ENCODE peak calls at places on chromosomes 3 and 15, in ten cellular contexts. O is tibial nerve; Q is fibroblast of lung; X is transverse colon; J is astrocyte; W is sigmoid colon; E is Panc1; V is heart right ventricle; S is cardiac muscle cell; P is CD8-positive, alpha-beta T cell. M is an unnamed sample.

GRCh38 chr15:90869601-90870353 is 1.4 kb downstream of the FURIN start:
- DNase-seq in W (peak; percentile 87), O (peak; percentile 67), P (peak; percentile 51), X (peak; percentile 60), S (peak; percentile 85), J (peak; percentile 92), E (no peak), V (peak; percentile 81), Q (peak; percentile 84), M (peak; percentile 89)

GRCh38 chr15:51735611-51736010 is 1.8 kb downstream of the LYSMD2 start:
- DNase-seq in J (no peak), Q (no peak), X (no peak), E (no peak), P (peak; percentile 18), V (no peak), O (no peak), S (no peak), W (no peak), M (no peak)

GRCh38 chr3:179450901-179451334 is 352 bp downstream of the GNB4 start:
- DNase-seq in O (no peak), Q (peak; percentile 42), V (no peak), W (peak; percentile 65), X (peak; percentile 9), S (peak; percentile 48), P (peak; percentile 4), E (no peak), J (peak; percentile 20), M (peak; percentile 18)

GRCh38 chr15:60551781-60552161 is 72.8 kb upstream of the ICE2 start:
- DNase-seq in V (no peak), S (no peak), W (no peak), J (no peak), P (no peak), E (no peak), X (no peak), O (no peak), Q (no peak), M (peak; percentile 28)

GRCh38 chr3:45021524-45021923 is 4.6 kb upstream of the CLEC3B start:
- DNase-seq in J (no peak), W (peak; percentile 81), S (no peak), O (peak; percentile 61), X (no peak), P (no peak), E (no peak), V (peak; percentile 68), Q (no peak), M (no peak)

GRCh38 chr15:80431635-80432034 is 27.5 kb downstream of the ARNT2 start:
- DNase-seq in J (no peak), Q (no peak), O (no peak), S (no peak), V (no peak), P (no peak), X (no peak), E (no peak), W (peak; percentile 27), M (no peak)

GRCh38 chr3:98811048-98811447 is 47.9 kb downstream of the ST3GAL6 start:
- DNase-seq in E (no peak), X (no peak), W (no peak), Q (no peak), S (no peak), P (no peak), V (no peak), J (no peak), O (no peak), M (no peak)

GRCh38 chr3:111803123-111803593 is 55.9 kb upstream of the PHLDB2 start:
- DNase-seq in O (peak; percentile 80), X (peak; percentile 54), Q (peak; percentile 99), S (peak; percentile 5), E (no peak), V (peak; percentile 39), P (no peak), W (peak; percentile 90), J (peak; percentile 100), M (peak; percentile 97)

GRCh38 chr15:29522373-29523276 is 253.0 kb upstream of the NSMCE3 start:
- DNase-seq in Q (no peak), J (no peak), S (no peak), V (no peak), P (no peak), E (no peak), O (no peak), W (no peak), X (peak; percentile 15), M (peak; percentile 78)

GRCh38 chr3:131749826-131750225 is 247.1 kb upstream of the MRPL3 start:
- DNase-seq in S (no peak), W (no peak), V (no peak), X (no peak), O (no peak), E (no peak), P (no peak), Q (no peak), J (no peak), M (no peak)

DNA sequence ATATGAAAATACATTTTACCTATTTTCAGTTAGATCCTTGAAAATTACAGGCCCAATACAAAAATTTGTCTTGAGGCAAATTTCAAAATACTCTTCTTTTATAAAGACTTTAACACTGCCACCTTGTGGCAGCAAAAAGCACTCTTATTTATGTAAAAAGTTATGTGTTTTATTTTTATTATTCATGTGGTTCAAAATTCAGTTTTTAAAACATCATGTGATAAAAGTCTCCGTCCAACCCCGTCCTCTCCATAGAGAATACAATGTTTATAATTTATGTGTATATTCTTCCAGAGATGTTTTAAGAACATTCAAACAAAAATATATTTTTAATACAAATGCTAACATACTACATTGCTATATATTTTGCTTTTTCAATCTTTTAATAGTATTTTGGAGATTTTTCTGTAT is 36.9 kb upstream of the TRIM59 start:
- DNase-seq in P (no peak), E (no peak), O (no peak), V (no peak), Q (peak; percentile 75), S (peak; percentile 38), X (no peak), J (no peak), W (no peak), M (peak; percentile 47)
- H3K4me3 ChIP-seq in P (no peak overlapping the region), E (no peak overlapping the region), O (no peak overlapping the region), V (no peak overlapping the region), Q (no peak overlapping the region), S (no peak overlapping the region), X (no peak overlapping the region), J (no peak overlapping the region), W (no peak overlapping the region), M (no peak overlapping the region)

DNA sequence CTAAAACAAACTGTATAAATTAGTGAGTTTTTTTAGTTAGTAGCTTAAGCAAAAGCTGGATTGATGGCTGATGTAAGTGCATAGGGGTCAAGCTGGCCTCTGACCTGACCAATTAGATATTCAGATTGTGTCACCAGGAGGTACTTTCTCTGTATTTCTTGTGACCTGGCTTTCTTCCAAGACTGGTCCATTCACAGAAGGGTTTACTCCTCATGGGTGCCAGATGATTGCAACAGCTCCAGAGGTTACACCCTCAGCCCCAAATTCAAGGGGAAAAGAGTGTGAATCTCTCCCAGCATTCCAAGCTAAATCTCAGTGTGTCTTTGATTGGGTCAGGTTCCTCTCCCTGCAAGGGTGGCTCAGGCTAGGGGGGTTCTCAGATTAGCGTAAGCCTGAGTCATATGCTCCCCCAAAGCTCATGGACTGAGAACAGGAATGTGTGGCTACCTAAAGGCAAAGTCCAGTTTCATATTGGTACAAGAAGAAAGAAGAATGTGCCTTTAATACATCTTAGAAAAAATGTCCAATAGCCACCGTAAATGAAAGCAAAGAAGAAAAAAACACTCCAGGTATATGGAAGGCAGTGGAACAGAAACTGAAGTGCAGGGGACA is 16.5 kb downstream of the PML start:
- DNase-seq in W (no peak), P (no peak), S (no peak), J (no peak), E (no peak), X (no peak), V (no peak), Q (peak; percentile 71), O (no peak), M (peak; percentile 25)
- H3K36me3 ChIP-seq in W (no peaks in the 10 kb centered on the region), P (no peaks in the 10 kb centered on the region), S (no peaks in the 10 kb centered on the region), J (peaks cover 12% of the 10 kb centered on the region), E (no peaks in the 10 kb centered on the region), X (no peaks in the 10 kb centered on the region), V (no peaks in the 10 kb centered on the region), Q (peaks cover 6% of the 10 kb centered on the region), O (no peaks in the 10 kb centered on the region), M (peaks cover 6% of the 10 kb centered on the region)

DNA sequence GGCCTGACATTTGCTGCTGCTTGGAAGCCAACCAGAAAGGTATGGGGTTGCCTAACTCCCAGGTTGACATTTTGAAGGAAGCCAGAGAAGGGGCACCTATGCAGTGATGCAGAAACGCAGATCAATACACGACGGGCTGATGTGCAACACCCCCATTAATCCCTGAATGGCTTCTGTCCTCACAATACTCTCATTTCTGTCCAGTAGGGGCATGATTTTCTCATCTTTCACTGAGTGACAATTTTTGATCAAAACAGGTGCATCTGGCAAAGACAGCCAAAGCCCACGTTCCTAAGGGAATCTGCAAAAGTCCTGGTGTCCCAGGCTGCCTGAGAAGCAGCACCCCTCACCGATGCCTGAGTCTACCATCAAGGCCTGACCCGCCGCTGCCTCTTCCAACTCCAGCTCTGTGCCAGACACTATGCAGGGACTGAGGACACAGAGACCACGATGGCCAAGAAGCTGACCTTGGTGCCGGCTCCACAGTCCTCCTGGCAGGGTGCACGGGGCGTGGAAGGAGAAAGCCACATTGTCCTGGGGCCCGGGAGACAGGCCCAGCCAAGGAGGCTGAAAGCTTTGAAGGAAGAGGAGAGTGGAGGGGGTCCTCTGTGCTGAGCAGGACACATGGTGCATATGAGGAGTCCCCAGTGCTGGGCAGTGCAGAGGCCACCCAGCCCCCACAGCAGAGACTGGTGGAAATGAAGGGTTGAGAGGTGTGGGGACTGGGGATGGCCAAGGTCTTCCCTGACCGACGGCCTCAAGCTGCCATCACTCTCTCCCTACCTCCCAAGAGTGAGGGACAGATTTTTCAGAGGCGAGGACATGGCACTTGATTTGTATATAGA is 159.6 kb downstream of the NUP210 start:
- DNase-seq in X (no peak), Q (no peak), V (no peak), E (no peak), S (no peak), J (no peak), W (no peak), O (no peak), P (no peak), M (no peak)
- TF ChIP-seq CTCF in X (no peak), Q (no peak), V (no peak), E (no peak), S (no peak), J (no peak), W (no peak), O (no peak), P (no peak), M (peak; percentile 2)

DNA sequence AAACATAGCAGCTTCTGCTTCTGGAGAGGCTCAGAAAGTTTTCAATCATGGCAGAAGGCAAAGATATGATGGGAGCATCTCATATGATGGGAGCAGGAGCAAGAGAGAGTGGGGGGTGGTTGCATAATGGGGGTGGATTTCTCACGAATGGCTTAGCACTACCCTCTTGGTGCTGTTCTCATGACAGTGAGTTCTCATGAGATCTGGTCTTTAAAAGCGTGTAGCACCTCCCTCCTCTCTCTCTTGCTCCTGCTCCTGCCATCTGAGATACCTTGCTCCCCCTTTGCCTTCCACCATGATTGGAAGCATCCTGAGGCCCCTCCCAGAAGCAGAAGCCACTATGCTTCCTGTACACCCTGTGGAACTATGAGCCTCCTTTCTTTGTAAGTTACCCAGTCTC is 22.2 kb downstream of the HGD start:
- DNase-seq in Q (no peak), P (no peak), V (no peak), W (no peak), O (no peak), E (no peak), J (no peak), X (no peak), S (no peak), M (no peak)
- H3K4me3 ChIP-seq in Q (no peak overlapping the region), P (no peak overlapping the region), V (no peak overlapping the region), W (no peak overlapping the region), O (no peak overlapping the region), E (no peak overlapping the region), J (no peak overlapping the region), X (no peak overlapping the region), S (no peak overlapping the region), M (no peak overlapping the region)

GRCh38 chr15:39594056-39594763 is 13.3 kb downstream of the THBS1 start:
- DNase-seq in X (peak; percentile 47), W (no peak), P (peak; percentile 19), S (no peak), O (no peak), J (no peak), V (no peak), Q (peak; percentile 12), E (no peak), M (peak; percentile 15)
- H3K36me3 ChIP-seq in X (no peaks in the 10 kb centered on the region), W (peaks cover 37% of the 10 kb centered on the region), P (no peaks in the 10 kb centered on the region), S (peaks cover 75% of the 10 kb centered on the region), O (no peaks in the 10 kb centered on the region), J (peaks cover 78% of the 10 kb centered on the region), V (peaks cover 37% of the 10 kb centered on the region), Q (peaks cover 32% of the 10 kb centered on the region), E (no peaks in the 10 kb centered on the region), M (peaks cover 31% of the 10 kb centered on the region)